ENCODE peak calls at places on chromosomes 6 and 20, in seven cellular contexts. A is mesendoderm, E is IMR-90, X is H1, O is H9, R is trophoblast cell, J is neuronal stem cell. S is an unnamed sample. For H3K27me3, the result is how much of the 10 kb centered on the place peaks cover.

GRCh38 chr20:63094767-63095499 is 88.2 kb upstream of the BHLHE23 start:
- DNase-seq in A (no peak), E (no peak), X (no peak), O (peak), R (no peak), J (no peak), S (no peak)

GRCh38 chr20:36408219-36408618 is 102.1 kb downstream of the DLGAP4 start:
- DNase-seq in A (no peak), E (peak), X (no peak), O (no peak), R (no peak), J (no peak), S (no peak)

GRCh38 chr6:75206338-75207210 is 721 bp upstream of the COL12A1 start:
- DNase-seq in A (peak), E (no peak), X (no peak), O (no peak), R (peak), J (peak), S (peak)

GRCh38 chr6:115717062-115717461 is 343.6 kb downstream of the FRK start:
- DNase-seq in A (no peak), E (no peak), X (no peak), O (no peak), R (no peak), J (no peak), S (no peak)

GRCh38 chr20:10282930-10283556 is 64.4 kb downstream of the SNAP25 start:
- DNase-seq in A (peak), E (peak), X (no peak), O (no peak), R (peak), J (no peak), S (peak)

GRCh38 chr6:79614326-79615285 is 16.5 kb upstream of the SH3BGRL2 start:
- DNase-seq in A (peak), E (no peak), X (no peak), O (no peak), R (peak), J (no peak), S (no peak)

GRCh38 chr6:10351678-10352220 is 63.1 kb downstream of the TFAP2A start:
- DNase-seq in A (no peak), E (no peak), X (no peak), O (peak), R (no peak), J (no peak), S (no peak)

GRCh38 chr6:99407076-99407475 is 13.1 kb upstream of the COQ3 start:
- DNase-seq in A (no peak), E (no peak), X (no peak), O (no peak), R (no peak), J (no peak), S (no peak)

GRCh38 chr6:39193201-39193791 is 36.0 kb downstream of the KCNK5 start:
- DNase-seq in A (no peak), E (no peak), X (no peak), O (no peak), R (no peak), J (peak), S (no peak)

GRCh38 chr20:9981834-9982233 is 53.0 kb upstream of the ANKEF1 start:
- DNase-seq in A (no peak), E (no peak), X (no peak), O (no peak), R (no peak), J (no peak), S (peak)

GRCh38 chr6:112298816-112299281 is 44.5 kb upstream of the LAMA4 start:
- DNase-seq in A (peak), E (peak), X (no peak), O (no peak), R (peak), J (no peak), S (peak)

GRCh38 chr6:46473866-46474265 is 17.4 kb downstream of the RCAN2 start:
- DNase-seq in A (no peak), E (peak), X (no peak), O (no peak), R (no peak), J (no peak), S (no peak)

GRCh38 chr6:23244300-23244699 is 674.9 kb downstream of the HDGFL1 start:
- DNase-seq in A (no peak), E (peak), X (no peak), O (no peak), R (no peak), J (no peak), S (peak)

GRCh38 chr6:16625319-16626240 is 135.7 kb downstream of the ATXN1 start:
- DNase-seq in A (no peak), E (peak), X (no peak), O (no peak), R (peak), J (no peak), S (peak)

DNA sequence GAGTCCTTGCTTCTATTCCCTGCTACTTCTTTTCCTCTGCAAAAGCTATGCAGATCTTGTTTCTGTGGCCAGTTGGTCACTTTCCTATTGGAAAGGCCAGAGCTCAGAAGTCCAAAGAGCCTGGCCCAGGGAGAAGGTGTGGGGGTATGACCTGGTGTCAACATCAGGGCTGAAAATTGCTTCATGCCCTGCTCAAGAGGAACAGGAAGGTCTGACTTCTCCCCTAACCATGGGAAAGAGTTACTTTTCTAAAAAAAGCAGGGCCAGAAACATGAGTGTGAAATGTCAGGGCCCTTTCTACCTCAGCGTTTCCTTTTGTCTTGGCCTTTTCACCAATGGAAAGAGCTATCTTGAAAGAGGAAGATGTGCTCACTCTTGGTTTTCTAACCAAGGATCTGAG is 117.4 kb downstream of the MAFB start:
- DNase-seq in A (no peak), E (no peak), X (no peak), O (no peak), R (peak), J (no peak), S (no peak)
- H2AK5ac ChIP-seq in A (no peak), E (no peak), X (no peak), O (no peak), R (no peak), J (no peak), S (no peak)

GRCh38 chr20:38728911-38729642 is 4.8 kb downstream of the SLC32A1 start:
- DNase-seq in A (peak), E (no peak), X (no peak), O (peak), R (no peak), J (no peak), S (no peak)
- H3K27me3 ChIP-seq in A (half or more), E (half or more), X (half or more), O (half or more), R (half or more), J (half or more), S (half or more)

GRCh38 chr20:3470627-3471396 is at the start of gene ATRN:
- DNase-seq in A (peak), E (peak), X (peak), O (peak), R (peak), J (peak), S (peak)
- H2AK5ac ChIP-seq in A (no peak), E (peak), X (no peak), O (no peak), R (no peak), J (peak), S (no peak)

DNA sequence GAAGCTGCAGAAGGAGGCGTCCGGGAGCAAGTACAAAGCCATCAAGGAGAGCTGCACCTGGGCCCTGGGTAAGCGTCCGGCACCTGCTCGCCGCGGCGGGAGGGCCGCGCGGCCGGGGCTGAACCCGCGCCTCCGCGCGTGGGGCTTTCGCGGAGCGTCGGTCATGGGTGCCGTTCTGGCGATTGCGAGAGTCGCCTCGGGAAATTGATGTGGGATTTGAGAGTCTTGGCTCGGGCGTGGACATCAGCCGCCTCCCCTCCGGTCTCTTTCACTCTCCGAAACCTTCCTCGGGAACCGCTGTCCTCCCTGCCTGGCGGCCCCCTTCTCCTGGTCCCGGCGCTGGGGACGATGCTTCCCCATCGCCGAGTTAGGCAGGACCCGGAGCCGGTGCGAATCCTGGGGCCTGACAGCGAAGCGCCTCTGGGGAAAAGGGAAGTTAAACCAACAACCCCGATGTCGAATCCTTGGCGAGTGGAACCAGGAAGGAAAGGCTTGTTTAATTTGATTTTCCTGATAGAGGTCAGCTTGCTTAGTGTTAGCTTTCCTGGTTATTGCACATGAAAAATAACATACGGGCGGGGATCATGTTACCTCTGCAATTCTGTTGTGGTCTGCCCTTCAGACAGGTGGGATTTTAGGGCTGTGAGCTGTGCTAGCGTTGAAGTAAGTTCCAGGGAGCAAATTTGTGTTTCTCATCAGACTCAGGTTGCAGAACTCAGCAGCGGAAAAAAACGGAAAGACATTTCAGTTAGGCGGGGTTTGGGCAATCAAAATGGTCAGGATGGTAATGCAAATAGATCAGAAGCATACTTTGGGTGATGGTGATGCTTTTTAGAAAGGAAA is 586 bp downstream of the ARFGEF3 start:
- DNase-seq in A (peak), E (no peak), X (no peak), O (peak), R (peak), J (no peak), S (peak)
- H3K27me3 ChIP-seq in A (under half), E (half or more), X (under half), O (under half), R (under half), J (half or more), S (under half)

GRCh38 chr20:62047666-62048345 is 17.9 kb downstream of the TAF4 start:
- DNase-seq in A (no peak), E (no peak), X (no peak), O (no peak), R (no peak), J (no peak), S (no peak)

GRCh38 chr20:62046431-62046830 is 19.2 kb downstream of the TAF4 start:
- DNase-seq in A (no peak), E (no peak), X (no peak), O (no peak), R (no peak), J (no peak), S (no peak)

GRCh38 chr20:62049342-62050165 is 16.1 kb downstream of the TAF4 start:
- DNase-seq in A (no peak), E (no peak), X (no peak), O (no peak), R (no peak), J (no peak), S (no peak)

GRCh38 chr20:62048821-62049291 is 16.8 kb downstream of the TAF4 start:
- DNase-seq in A (no peak), E (no peak), X (no peak), O (no peak), R (no peak), J (no peak), S (no peak)

GRCh38 chr20:62048346-62048761 is 17.3 kb downstream of the TAF4 start:
- DNase-seq in A (no peak), E (no peak), X (no peak), O (no peak), R (no peak), J (no peak), S (no peak)
- H2AK5ac ChIP-seq in A (no peak), E (no peak), X (no peak), O (no peak), R (no peak), J (no peak), S (no peak)

GRCh38 chr6:33116417-33116816 is 40.6 kb downstream of the HLA-DPB1 start:
- DNase-seq in A (peak), E (no peak), X (peak), O (peak), R (no peak), J (no peak), S (no peak)

GRCh38 chr6:33117826-33118277 is 42.1 kb downstream of the HLA-DPB1 start:
- DNase-seq in A (peak), E (no peak), X (peak), O (peak), R (no peak), J (no peak), S (no peak)

GRCh38 chr6:33114428-33114827 is 38.6 kb downstream of the HLA-DPB1 start:
- DNase-seq in A (no peak), E (no peak), X (no peak), O (no peak), R (no peak), J (no peak), S (no peak)

GRCh38 chr6:33116881-33117711 is 41.3 kb downstream of the HLA-DPB1 start:
- DNase-seq in A (peak), E (no peak), X (peak), O (peak), R (no peak), J (peak), S (peak)

DNA sequence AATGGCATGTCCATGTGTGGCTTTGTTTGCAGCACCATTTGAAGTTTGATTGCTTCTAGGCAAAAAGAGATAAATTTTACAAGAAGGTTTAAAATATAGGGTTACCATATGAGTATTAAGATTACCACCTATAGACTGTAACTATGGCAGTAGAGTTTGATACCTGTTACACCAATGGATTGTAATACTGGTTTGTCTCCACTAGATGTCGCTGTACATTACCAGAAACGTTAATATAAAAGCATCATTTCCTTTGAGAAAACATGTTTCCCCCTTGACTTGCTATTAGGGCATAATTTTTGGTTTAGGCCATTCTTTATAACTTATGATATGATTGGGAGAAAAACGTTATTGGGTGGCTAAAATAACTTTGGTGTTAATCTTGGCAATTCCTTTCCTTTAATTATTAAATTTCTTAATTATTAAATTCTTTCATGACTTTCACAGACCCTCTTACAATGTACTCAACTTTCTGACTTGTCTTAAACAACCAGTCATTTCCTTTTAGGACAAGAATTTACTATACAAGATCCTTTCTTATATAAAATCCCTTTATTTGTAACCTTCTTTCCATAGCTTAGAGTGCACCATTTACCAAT is 42.8 kb downstream of the HLA-DPB1 start:
- DNase-seq in A (peak), E (peak), X (no peak), O (no peak), R (peak), J (peak), S (peak)
- H3K27me3 ChIP-seq in A (under half), E (half or more), X (under half), O (under half), R (under half), J (half or more), S (half or more)

GRCh38 chr6:43616728-43617472 is 12.2 kb downstream of the GTPBP2 start:
- DNase-seq in A (no peak), E (no peak), X (no peak), O (no peak), R (no peak), J (no peak), S (no peak)

GRCh38 chr6:43610431-43610830 is 18.6 kb downstream of the GTPBP2 start:
- DNase-seq in A (no peak), E (peak), X (no peak), O (no peak), R (peak), J (no peak), S (no peak)

GRCh38 chr6:43613721-43614395 is 15.2 kb downstream of the GTPBP2 start:
- DNase-seq in A (no peak), E (no peak), X (no peak), O (no peak), R (no peak), J (no peak), S (no peak)

GRCh38 chr6:43609402-43609801 is 19.7 kb downstream of the GTPBP2 start:
- DNase-seq in A (no peak), E (peak), X (no peak), O (no peak), R (peak), J (no peak), S (peak)

DNA sequence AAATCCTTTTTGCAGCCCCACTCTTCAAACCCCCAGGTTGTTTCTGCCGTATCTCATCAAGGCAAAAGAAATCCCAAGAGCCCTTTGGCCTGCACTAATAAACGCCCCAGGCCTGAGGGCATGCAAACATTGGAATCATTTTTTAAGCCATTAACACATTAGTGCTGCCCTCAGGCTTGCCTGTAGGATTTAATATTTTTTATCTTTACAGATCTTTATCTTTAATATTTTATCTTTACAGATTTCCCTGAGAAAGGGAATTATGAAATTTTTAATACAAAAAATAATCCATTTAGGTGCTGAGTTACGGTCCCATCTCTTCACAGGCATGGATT is 14.7 kb downstream of the GTPBP2 start:
- DNase-seq in A (no peak), E (no peak), X (no peak), O (no peak), R (peak), J (no peak), S (no peak)
- H2AK5ac ChIP-seq in A (no peak), E (no peak), X (no peak), O (no peak), R (no peak), J (no peak), S (no peak)

GRCh38 chr20:57148266-57148665 is 118.2 kb downstream of the BMP7 start:
- DNase-seq in A (no peak), E (no peak), X (no peak), O (no peak), R (peak), J (no peak), S (peak)
- H3K27me3 ChIP-seq in A (under half), E (under half), X (under half), O (under half), R (under half), J (under half), S (half or more)

GRCh38 chr6:20583447-20583806 is 49.2 kb downstream of the CDKAL1 start:
- DNase-seq in A (no peak), E (no peak), X (no peak), O (no peak), R (peak), J (no peak), S (no peak)
- H2AK5ac ChIP-seq in A (no peak), E (no peak), X (no peak), O (no peak), R (no peak), J (no peak), S (no peak)

DNA sequence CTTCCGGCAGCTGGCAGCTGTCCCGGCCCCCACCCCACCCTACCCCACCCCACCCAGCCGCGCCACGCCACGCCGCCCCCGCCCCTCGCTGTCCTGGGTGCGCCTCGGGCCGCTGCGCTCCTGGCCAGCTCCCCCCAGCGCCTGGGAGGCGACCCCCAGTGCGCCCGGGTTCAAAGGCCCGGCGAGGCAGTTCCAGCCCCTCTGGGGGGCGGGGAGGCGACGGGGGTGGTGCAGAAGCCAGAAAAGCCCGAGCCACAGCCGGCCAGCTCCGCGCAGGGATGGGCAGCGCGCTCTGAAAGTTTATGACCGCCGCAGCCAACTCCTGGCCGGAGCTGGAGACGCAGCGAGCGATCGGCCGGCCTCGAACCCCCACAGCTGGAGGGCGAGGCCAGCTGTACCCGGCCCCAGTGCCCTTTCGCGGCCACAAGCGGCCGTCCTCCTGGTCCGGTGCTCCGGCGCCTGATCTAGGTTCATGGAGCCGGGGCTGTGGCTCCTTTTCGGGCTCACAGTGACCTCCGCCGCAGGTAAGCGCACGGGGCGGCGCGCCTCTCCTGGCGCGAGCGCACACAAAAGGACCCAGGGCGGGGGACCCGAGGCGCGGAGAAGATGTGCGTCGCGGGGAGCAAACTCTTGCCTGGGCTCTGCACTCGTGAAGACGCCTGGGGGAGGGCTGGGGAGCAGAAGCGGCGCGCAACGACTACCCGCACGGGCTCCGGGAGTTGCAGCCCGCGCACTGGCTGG is at the start of gene EDN3:
- DNase-seq in A (no peak), E (no peak), X (peak), O (peak), R (no peak), J (no peak), S (no peak)
- H3K27me3 ChIP-seq in A (under half), E (under half), X (under half), O (under half), R (under half), J (half or more), S (half or more)